ENCODE peak calls at places on chromosomes 5 and 9, in four cellular contexts. One of them, this sample, is unnamed.

GRCh38 chr5:170121321-170121720 is 15.6 kb downstream of the FOXI1 start:
- DNase-seq in D341Med: no peak
- DNase-seq in H7: no peak
- DNase-seq in osteocyte: peak; percentile 21
- DNase-seq in this sample: no peak

GRCh38 chr9:36603006-36603405 is 30.3 kb downstream of the MELK start:
- DNase-seq in osteocyte: no peak
- DNase-seq in D341Med: no peak
- DNase-seq in H7: no peak
- DNase-seq in this sample: peak; percentile 13

GRCh38 chr9:135306699-135307098 is 172.9 kb upstream of the PPP1R26 start:
- DNase-seq in H7: peak; percentile 19
- DNase-seq in D341Med: no peak
- DNase-seq in osteocyte: peak; percentile 53
- DNase-seq in this sample: no peak

GRCh38 chr5:157323107-157323706 is 57.3 kb downstream of the CYFIP2 start:
- DNase-seq in H7: peak; percentile 83
- DNase-seq in D341Med: no peak
- DNase-seq in osteocyte: no peak
- DNase-seq in this sample: no peak

GRCh38 chr9:112680731-112681402 is 37.0 kb downstream of the INIP start:
- DNase-seq in osteocyte: no peak
- DNase-seq in D341Med: no peak
- DNase-seq in H7: no peak
- DNase-seq in this sample: no peak

GRCh38 chr5:87137280-87137679 is 130.4 kb upstream of the RASA1 start:
- DNase-seq in H7: no peak
- DNase-seq in osteocyte: no peak
- DNase-seq in D341Med: no peak
- DNase-seq in this sample: no peak

GRCh38 chr9:14433841-14434511 is 120.0 kb upstream of the NFIB start:
- DNase-seq in D341Med: no peak
- DNase-seq in osteocyte: no peak
- DNase-seq in H7: no peak
- DNase-seq in this sample: no peak

GRCh38 chr9:126676685-126677143 is 63.0 kb downstream of the LMX1B start:
- DNase-seq in osteocyte: no peak
- DNase-seq in D341Med: peak; percentile 85
- DNase-seq in H7: peak; percentile 97
- DNase-seq in this sample: no peak

GRCh38 chr9:89149726-89150125 is 28.9 kb downstream of the SHC3 start:
- DNase-seq in H7: no peak
- DNase-seq in osteocyte: no peak
- DNase-seq in D341Med: no peak
- DNase-seq in this sample: no peak

GRCh38 chr5:108661590-108662219 is 86.0 kb upstream of the FER start:
- DNase-seq in D341Med: no peak
- DNase-seq in H7: no peak
- DNase-seq in osteocyte: no peak
- DNase-seq in this sample: no peak

GRCh38 chr9:135547756-135548736 is 2.1 kb downstream of the OBP2A start:
- DNase-seq in D341Med: no peak
- DNase-seq in osteocyte: no peak
- DNase-seq in H7: peak; percentile 41
- DNase-seq in this sample: no peak

GRCh38 chr9:28678097-28678496 is 1104.8 kb upstream of the C9orf72 start:
- DNase-seq in osteocyte: no peak
- DNase-seq in D341Med: no peak
- DNase-seq in H7: no peak
- DNase-seq in this sample: no peak

GRCh38 chr5:65916636-65917035 is 9.7 kb upstream of the ERBIN start:
- DNase-seq in osteocyte: no peak
- DNase-seq in D341Med: no peak
- DNase-seq in H7: no peak
- DNase-seq in this sample: no peak

GRCh38 chr5:10421841-10422691 is 19.6 kb upstream of the ROPN1L start:
- DNase-seq in H7: no peak
- DNase-seq in osteocyte: no peak
- DNase-seq in D341Med: no peak
- DNase-seq in this sample: no peak

This sample was measured in GM12878.